ENCODE peak calls at places on chromosome 6, in six cellular contexts. E is IMR-90, R is neuronal stem cell, M is mesenchymal stem cell, U is H9, F is H1. C is an unnamed sample.

GRCh38 chr6:105810105-105810921 is 275.8 kb upstream of the PRDM1 start:
- DNase-seq in E (peak), R (no peak), M (peak), U (no peak), F (no peak), C (peak)

GRCh38 chr6:5786321-5787053 is 220.2 kb downstream of the NRN1 start:
- DNase-seq in E (no peak), R (no peak), M (no peak), U (no peak), F (no peak), C (no peak)

GRCh38 chr6:36914227-36914794 is 28.6 kb downstream of the C6orf89 start:
- DNase-seq in E (peak), R (no peak), M (peak), U (peak), F (peak), C (peak)

GRCh38 chr6:44634321-44634720 is 246.8 kb downstream of the CDC5L start:
- DNase-seq in E (no peak), R (no peak), M (no peak), U (no peak), F (no peak), C (no peak)

GRCh38 chr6:109382576-109383437 is 540 bp upstream of the CD164 start:
- DNase-seq in E (peak), R (peak), M (peak), U (peak), F (peak), C (peak)

GRCh38 chr6:159217595-159218275 is 48.5 kb downstream of the FNDC1 start:
- DNase-seq in E (peak), R (no peak), M (no peak), U (peak), F (peak), C (peak)

GRCh38 chr6:125780540-125781306 is 10.0 kb upstream of the NCOA7 start:
- DNase-seq in E (peak), R (peak), M (peak), U (peak), F (peak), C (peak)

GRCh38 chr6:145233955-145234354 is 501.4 kb downstream of the EPM2A start:
- DNase-seq in E (peak), R (no peak), M (no peak), U (no peak), F (no peak), C (no peak)

GRCh38 chr6:157323924-157324276 is 581 bp upstream of the TMEM242 start:
- DNase-seq in E (peak), R (peak), M (peak), U (peak), F (peak), C (peak)

GRCh38 chr6:39568896-39569295 is 156.3 kb downstream of the KIF6 start:
- DNase-seq in E (peak), R (no peak), M (peak), U (no peak), F (no peak), C (peak)

DNA sequence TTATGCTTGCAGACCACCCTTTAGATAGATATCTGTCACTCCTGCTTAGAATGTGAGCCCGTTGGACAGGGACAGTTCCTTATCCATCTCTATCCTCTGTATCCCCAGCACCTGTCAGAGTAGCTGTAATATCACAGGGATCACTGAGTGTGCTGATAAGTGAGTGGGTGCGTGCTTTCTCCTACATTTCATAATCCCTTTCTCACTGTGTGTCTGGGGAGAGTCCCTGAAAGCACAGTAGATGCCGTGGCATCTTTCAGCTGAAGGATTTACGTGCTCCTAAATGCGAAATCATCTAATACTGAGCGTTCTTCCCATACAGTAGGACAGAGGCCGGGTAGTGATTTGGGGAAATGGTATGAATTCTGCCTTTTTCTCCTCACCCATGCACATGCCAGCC is 198.9 kb upstream of the SASH1 start:
- DNase-seq in E (no peak), R (no peak), M (no peak), U (no peak), F (no peak), C (no peak)
- H2AK5ac ChIP-seq in E (no peak), R (no peak), M (no peak), U (no peak), F (no peak), C (no peak)

DNA sequence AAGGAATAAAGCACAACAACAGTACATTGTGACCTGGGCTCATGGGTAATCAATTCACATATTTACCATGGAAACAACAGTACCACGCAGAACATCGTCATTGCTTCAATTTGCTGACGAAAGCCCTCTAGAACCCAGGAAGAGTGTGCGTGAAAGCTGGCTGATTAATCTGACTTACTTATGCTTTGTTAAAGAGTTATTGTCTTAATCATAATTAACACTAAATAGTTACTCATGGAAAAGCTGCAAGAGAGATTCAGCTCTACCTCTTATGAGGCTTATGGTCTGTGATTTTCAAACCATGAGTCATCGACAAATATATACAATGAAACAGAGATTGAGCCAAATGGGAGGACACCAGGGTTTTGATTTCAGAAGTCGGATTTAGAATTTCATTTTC is 644.3 kb upstream of the AGPAT4 start:
- DNase-seq in E (peak), R (no peak), M (peak), U (no peak), F (no peak), C (peak)
- H4K91ac ChIP-seq in E (no peak), R (no peak), M (no peak), U (no peak), F (no peak), C (no peak)

GRCh38 chr6:89591745-89592144 is 46.8 kb downstream of the LYRM2 start:
- DNase-seq in E (no peak), R (no peak), M (no peak), U (no peak), F (no peak), C (no peak)

GRCh38 chr6:89585156-89585555 is 53.4 kb downstream of the LYRM2 start:
- DNase-seq in E (no peak), R (no peak), M (no peak), U (no peak), F (no peak), C (peak)

GRCh38 chr6:89584539-89584938 is 54.0 kb downstream of the LYRM2 start:
- DNase-seq in E (no peak), R (no peak), M (no peak), U (no peak), F (no peak), C (no peak)

GRCh38 chr6:89589297-89590074 is 49.1 kb downstream of the LYRM2 start:
- DNase-seq in E (no peak), R (no peak), M (no peak), U (peak), F (no peak), C (no peak)

DNA sequence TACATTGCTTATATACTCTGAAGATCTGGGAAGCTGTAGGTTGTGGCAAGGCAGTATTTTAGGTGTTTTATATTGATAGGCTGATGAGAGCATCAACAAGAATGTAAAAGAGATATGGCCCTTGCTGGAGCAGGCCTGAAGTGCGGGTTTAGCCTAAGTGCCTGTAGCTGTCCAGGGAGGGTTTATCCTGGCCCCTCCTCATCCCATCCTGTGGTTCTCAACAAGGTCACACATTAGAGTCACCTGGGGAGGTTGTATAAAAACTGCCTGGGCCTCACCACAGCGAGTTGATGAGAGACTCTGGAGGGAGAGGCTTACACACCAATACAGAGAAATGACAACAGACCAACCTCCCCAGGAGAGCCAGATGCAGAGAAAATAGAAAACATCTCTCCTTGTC is 48.4 kb downstream of the LYRM2 start:
- DNase-seq in E (no peak), R (no peak), M (no peak), U (no peak), F (no peak), C (peak)
- H3K18ac ChIP-seq in E (no peak), R (no peak), M (no peak), U (no peak), F (no peak), C (no peak)

GRCh38 chr6:13423292-13423691 is 64.1 kb downstream of the GFOD1 start:
- DNase-seq in E (no peak), R (no peak), M (no peak), U (peak), F (no peak), C (no peak)
- H2AK5ac ChIP-seq in E (no peak), R (peak), M (peak), U (peak), F (peak), C (peak)

GRCh38 chr6:134351615-134352474 is 33.9 kb upstream of the SGK1 start:
- DNase-seq in E (peak), R (no peak), M (peak), U (peak), F (peak), C (no peak)
- H4K91ac ChIP-seq in E (no peak), R (no peak), M (no peak), U (no peak), F (no peak), C (no peak)

GRCh38 chr6:160337991-160338390 is 10.2 kb upstream of the SLC22A3 start:
- DNase-seq in E (no peak), R (no peak), M (no peak), U (no peak), F (no peak), C (no peak)
- H3K18ac ChIP-seq in E (no peak), R (no peak), M (no peak), U (no peak), F (no peak), C (no peak)